ENCODE peak calls at places on chromosomes 1 and 21, in nine cellular contexts. L is RWPE1; S is HS-5; B is naive thymus-derived CD8-positive, alpha-beta T cell; D is stimulated activated CD8-positive, alpha-beta memory T cell treated with anti-CD3 and anti-CD28 coated beads, Interleukin-7, amount 100 ng/mL, for 1 hour; J is astrocyte of the spinal cord; Q is stimulated activated CD4-positive, alpha-beta T cell treated with anti-CD3 and anti-CD28 coated beads, Interleukin-15, amount 100 ng/mL, for 1 hour; R is NAMALWA; P is left cardiac atrium. A is an unnamed sample.

GRCh38 chr1:27970401-27970800 is 10.6 kb downstream of the XKR8 start:
- DNase-seq in L (no peak), S (peak; percentile 64), B (no peak), D (no peak), J (peak; percentile 85), Q (no peak), R (no peak), P (no peak), A (no peak)

GRCh38 chr1:17304155-17304826 is 3.7 kb upstream of the PADI4 start:
- DNase-seq in L (peak; percentile 56), S (no peak), B (no peak), D (no peak), J (no peak), Q (no peak), R (no peak), P (no peak), A (peak; percentile 45)

GRCh38 chr1:31648190-31648589 is 3.5 kb upstream of the PEF1 start:
- DNase-seq in L (no peak), S (no peak), B (no peak), D (no peak), J (no peak), Q (no peak), R (no peak), P (no peak), A (no peak)

GRCh38 chr1:196608401-196609113 is at the start of gene KCNT2:
- DNase-seq in L (peak; percentile 14), S (no peak), B (no peak), D (no peak), J (peak; percentile 83), Q (no peak), R (no peak), P (peak; percentile 81), A (no peak)

GRCh38 chr1:200838676-200839445 is 33.9 kb upstream of the GPR25 start:
- DNase-seq in L (no peak), S (peak; percentile 74), B (no peak), D (no peak), J (peak; percentile 5), Q (no peak), R (no peak), P (no peak), A (peak; percentile 9)

GRCh38 chr1:102879439-102879993 is 228.8 kb downstream of the COL11A1 start:
- DNase-seq in L (peak; percentile 51), S (peak; percentile 93), B (no peak), D (no peak), J (peak; percentile 64), Q (no peak), R (no peak), P (no peak), A (peak; percentile 88)

GRCh38 chr1:221431068-221431651 is 310.7 kb downstream of the DUSP10 start:
- DNase-seq in L (no peak), S (no peak), B (no peak), D (no peak), J (peak; percentile 53), Q (no peak), R (no peak), P (no peak), A (no peak)

GRCh38 chr1:154961497-154962237 is at the start of gene PYGO2:
- DNase-seq in L (no peak), S (no peak), B (peak; percentile 75), D (peak; percentile 46), J (peak; percentile 83), Q (peak; percentile 69), R (peak; percentile 89), P (peak; percentile 87), A (peak; percentile 81)

GRCh38 chr1:104987210-104987609 is 1237.5 kb downstream of the AMY1C start:
- DNase-seq in L (no peak), S (no peak), B (no peak), D (no peak), J (no peak), Q (no peak), R (no peak), P (no peak), A (no peak)

GRCh38 chr1:187948170-187948794 is 1119.5 kb downstream of the PLA2G4A start:
- DNase-seq in L (no peak), S (no peak), B (no peak), D (no peak), J (no peak), Q (no peak), R (no peak), P (no peak), A (no peak)

GRCh38 chr1:202122639-202123335 is at the start of gene GPR37L1:
- DNase-seq in L (no peak), S (no peak), B (no peak), D (no peak), J (peak; percentile 36), Q (no peak), R (no peak), P (peak; percentile 59), A (no peak)

GRCh38 chr1:165259706-165260105 is 96.8 kb downstream of the LMX1A start:
- DNase-seq in L (no peak), S (no peak), B (no peak), D (no peak), J (no peak), Q (no peak), R (no peak), P (no peak), A (peak; percentile 33)

GRCh38 chr1:170739803-170740202 is 75.9 kb downstream of the PRRX1 start:
- DNase-seq in L (no peak), S (no peak), B (no peak), D (no peak), J (no peak), Q (no peak), R (no peak), P (no peak), A (no peak)

GRCh38 chr1:87331319-87332269 is 2.9 kb downstream of the LMO4 start:
- DNase-seq in L (peak; percentile 85), S (no peak), B (peak; percentile 69), D (peak; percentile 56), J (peak; percentile 73), Q (peak; percentile 25), R (peak; percentile 77), P (peak; percentile 85), A (peak; percentile 78)

GRCh38 chr1:160858127-160858909 is 4.4 kb downstream of the CD244 start:
- DNase-seq in L (no peak), S (no peak), B (no peak), D (no peak), J (no peak), Q (no peak), R (no peak), P (peak; percentile 43), A (no peak)

GRCh38 chr1:81506691-81507090 is 294.0 kb upstream of the ADGRL2 start:
- DNase-seq in L (no peak), S (no peak), B (no peak), D (no peak), J (no peak), Q (no peak), R (no peak), P (no peak), A (no peak)

GRCh38 chr21:16196521-16197208 is 466.9 kb downstream of the USP25 start:
- DNase-seq in L (no peak), S (no peak), B (no peak), D (no peak), J (peak; percentile 69), Q (no peak), R (peak; percentile 53), P (no peak), A (peak; percentile 5)

GRCh38 chr1:155598842-155599331 is 11.1 kb upstream of the MSTO1 start:
- DNase-seq in L (no peak), S (no peak), B (no peak), D (no peak), J (peak; percentile 23), Q (no peak), R (peak; percentile 47), P (peak; percentile 40), A (no peak)

GRCh38 chr1:154747380-154747779 is 122.7 kb downstream of the KCNN3 start:
- DNase-seq in L (no peak), S (no peak), B (no peak), D (no peak), J (no peak), Q (no peak), R (no peak), P (no peak), A (no peak)

GRCh38 chr1:67816506-67816905 is 16.8 kb downstream of the GNG12 start:
- DNase-seq in L (no peak), S (no peak), B (no peak), D (no peak), J (no peak), Q (no peak), R (no peak), P (no peak), A (no peak)

GRCh38 chr1:172145656-172146055 is 274.8 kb upstream of the C1orf105 start:
- DNase-seq in L (no peak), S (no peak), B (no peak), D (no peak), J (no peak), Q (no peak), R (no peak), P (no peak), A (no peak)

GRCh38 chr21:32844653-32845443 is 73.3 kb upstream of the PAXBP1 start:
- DNase-seq in L (peak; percentile 55), S (peak; percentile 94), B (no peak), D (no peak), J (peak; percentile 45), Q (no peak), R (peak; percentile 8), P (no peak), A (peak; percentile 60)

GRCh38 chr1:111976332-111976731 is 13.1 kb downstream of the KCND3 start:
- DNase-seq in L (no peak), S (no peak), B (no peak), D (no peak), J (no peak), Q (no peak), R (no peak), P (no peak), A (peak; percentile 39)

GRCh38 chr21:37525810-37526209 is 159.2 kb downstream of the DYRK1A start:
- DNase-seq in L (no peak), S (no peak), B (no peak), D (no peak), J (peak; percentile 50), Q (no peak), R (no peak), P (no peak), A (no peak)

GRCh38 chr1:108719654-108720435 is 7.1 kb downstream of the FNDC7 start:
- DNase-seq in L (peak; percentile 88), S (peak; percentile 70), B (no peak), D (no peak), J (peak; percentile 81), Q (no peak), R (no peak), P (peak; percentile 45), A (peak; percentile 89)

GRCh38 chr21:26011292-26011940 is 159.2 kb downstream of the APP start:
- DNase-seq in L (no peak), S (no peak), B (no peak), D (no peak), J (no peak), Q (no peak), R (no peak), P (no peak), A (no peak)

GRCh38 chr1:48916121-48917069 is 139.7 kb upstream of the BEND5 start:
- DNase-seq in L (peak; percentile 21), S (no peak), B (no peak), D (no peak), J (peak; percentile 78), Q (no peak), R (peak; percentile 46), P (no peak), A (peak; percentile 61)

GRCh38 chr1:32239335-32239734 is 7.7 kb upstream of the FAM167B start:
- DNase-seq in L (no peak), S (no peak), B (no peak), D (no peak), J (no peak), Q (no peak), R (no peak), P (no peak), A (no peak)

GRCh38 chr1:50968884-50969610 is 998 bp upstream of the CDKN2C start:
- DNase-seq in L (peak; percentile 46), S (no peak), B (peak; percentile 49), D (no peak), J (peak; percentile 37), Q (peak; percentile 34), R (peak; percentile 41), P (peak; percentile 45), A (peak; percentile 54)

GRCh38 chr1:203060115-203060514 is 25.7 kb downstream of the MYOG start:
- DNase-seq in L (no peak), S (no peak), B (no peak), D (no peak), J (no peak), Q (no peak), R (no peak), P (no peak), A (no peak)

GRCh38 chr1:55632058-55632457 is 416.9 kb upstream of the USP24 start:
- DNase-seq in L (peak; percentile 49), S (peak; percentile 78), B (no peak), D (no peak), J (peak; percentile 40), Q (no peak), R (no peak), P (no peak), A (peak; percentile 72)

A was measured in mammary epithelial cell.